ENCODE peak calls at places on chromosomes 5 and 9, in eight cellular contexts. O, Q, K, S, Y, U, R and X are unnamed samples.

GRCh38 chr5:149392718-149393117 is 13.6 kb upstream of the IL17B start:
- DNase-seq in Q (no peak), S (no peak), R (no peak), K (no peak), U (no peak), O (no peak), Y (no peak), X (no peak)

GRCh38 chr9:27125030-27125429 is 16.0 kb downstream of the TEK start:
- DNase-seq in U (peak; percentile 66), S (no peak), Q (no peak), R (peak; percentile 31), K (peak; percentile 84), O (peak; percentile 57), Y (peak; percentile 30), X (peak; percentile 25)

GRCh38 chr9:82532504-82532903 is 530.4 kb downstream of the RASEF start:
- DNase-seq in O (no peak), S (no peak), K (no peak), R (no peak), Y (peak; percentile 3), U (no peak), Q (peak; percentile 28), X (no peak)

GRCh38 chr5:9496801-9497200 is 49.1 kb downstream of the SEMA5A start:
- DNase-seq in U (no peak), K (no peak), O (no peak), S (no peak), Q (no peak), Y (no peak), R (no peak), X (no peak)

GRCh38 chr5:56735845-56736641 is 79.3 kb upstream of the MAP3K1 start:
- DNase-seq in K (no peak), O (no peak), Y (no peak), U (no peak), Q (no peak), S (no peak), R (no peak), X (peak; percentile 18)

GRCh38 chr9:19127881-19128719 is 808 bp upstream of the PLIN2 start:
- DNase-seq in S (peak; percentile 22), U (peak; percentile 78), R (peak; percentile 27), Y (no peak), Q (peak; percentile 67), K (peak; percentile 50), O (peak; percentile 31), X (peak; percentile 85)

GRCh38 chr5:10019236-10019635 is 230.5 kb downstream of the ATPSCKMT start:
- DNase-seq in Q (no peak), K (no peak), S (no peak), U (no peak), O (no peak), Y (no peak), R (no peak), X (no peak)

GRCh38 chr5:131204964-131205363 is 34.2 kb downstream of the LYRM7 start:
- DNase-seq in K (no peak), S (no peak), Y (no peak), Q (no peak), R (no peak), U (no peak), O (no peak), X (no peak)

GRCh38 chr9:113488490-113488889 is 25.0 kb downstream of the RGS3 start:
- DNase-seq in S (no peak), O (peak; percentile 6), R (no peak), U (peak; percentile 58), K (no peak), Y (no peak), Q (no peak), X (no peak)

GRCh38 chr5:32600057-32600622 is 14.8 kb downstream of the SUB1 start:
- DNase-seq in R (no peak), Q (no peak), U (no peak), S (no peak), K (no peak), Y (no peak), O (no peak), X (no peak)

GRCh38 chr5:136769900-136770684 is 404.7 kb upstream of the TRPC7 start:
- DNase-seq in Q (peak; percentile 73), R (peak; percentile 46), O (peak; percentile 48), K (peak; percentile 16), S (peak; percentile 40), U (peak; percentile 66), Y (peak; percentile 75), X (peak; percentile 56)

GRCh38 chr5:94376672-94377345 is 241.6 kb downstream of the KIAA0825 start:
- DNase-seq in O (no peak), Q (peak; percentile 20), S (no peak), U (no peak), Y (no peak), K (no peak), R (no peak), X (no peak)

GRCh38 chr5:74262810-74263209 is 377.7 kb downstream of the ENC1 start:
- DNase-seq in K (no peak), O (no peak), Q (no peak), S (no peak), Y (no peak), R (no peak), U (no peak), X (no peak)

GRCh38 chr5:74272019-74272775 is 368.3 kb downstream of the ENC1 start:
- DNase-seq in U (no peak), Y (no peak), K (no peak), O (no peak), S (no peak), Q (no peak), R (no peak), X (no peak)

GRCh38 chr5:74266132-74266531 is 374.4 kb downstream of the ENC1 start:
- DNase-seq in S (no peak), R (no peak), O (no peak), Q (no peak), U (no peak), K (no peak), Y (no peak), X (no peak)

GRCh38 chr5:74261906-74262305 is 378.6 kb downstream of the ENC1 start:
- DNase-seq in R (no peak), Q (no peak), O (no peak), K (no peak), U (no peak), S (no peak), Y (no peak), X (no peak)

GRCh38 chr5:74266836-74267235 is 373.7 kb downstream of the ENC1 start:
- DNase-seq in S (no peak), U (no peak), R (no peak), Q (no peak), O (no peak), Y (no peak), K (no peak), X (no peak)
- TF ChIP-seq EP300 in S (no peak), U (no peak), R (no peak), Q (no peak), O (no peak), Y (no peak), K (no peak), X (no peak)

GRCh38 chr9:107890921-107891465 is 401.4 kb upstream of the KLF4 start:
- DNase-seq in R (no peak), Y (no peak), Q (no peak), U (no peak), O (no peak), S (no peak), K (no peak), X (no peak)

GRCh38 chr9:107895524-107896001 is 406.0 kb upstream of the KLF4 start:
- DNase-seq in O (no peak), K (no peak), S (no peak), Y (no peak), R (no peak), Q (no peak), U (no peak), X (no peak)

GRCh38 chr9:107896544-107896943 is 407.0 kb upstream of the KLF4 start:
- DNase-seq in K (no peak), S (no peak), U (no peak), R (no peak), Q (no peak), O (no peak), Y (no peak), X (no peak)

GRCh38 chr9:107899961-107900330 is 410.4 kb upstream of the KLF4 start:
- DNase-seq in U (no peak), Q (no peak), Y (no peak), R (no peak), S (no peak), K (no peak), O (no peak), X (no peak)

GRCh38 chr9:107894572-107895261 is 405.1 kb upstream of the KLF4 start:
- DNase-seq in R (no peak), O (no peak), U (no peak), Y (no peak), Q (peak; percentile 32), K (peak; percentile 42), S (no peak), X (no peak)
- TF ChIP-seq EP300 in R (no peak), O (no peak), U (peak; percentile 60), Y (no peak), Q (peak; percentile 68), K (no peak), S (no peak), X (no peak)

GRCh38 chr9:86868611-86869010 is 78.7 kb downstream of the GAS1 start:
- DNase-seq in U (no peak), K (no peak), R (no peak), Y (no peak), Q (no peak), S (no peak), O (no peak), X (no peak)

GRCh38 chr9:86865957-86866356 is 81.3 kb downstream of the GAS1 start:
- DNase-seq in Y (no peak), U (no peak), Q (no peak), O (no peak), R (no peak), S (no peak), K (no peak), X (no peak)

GRCh38 chr9:86866739-86867138 is 80.6 kb downstream of the GAS1 start:
- DNase-seq in U (no peak), Q (no peak), Y (no peak), K (no peak), O (no peak), R (no peak), S (no peak), X (no peak)

DNA sequence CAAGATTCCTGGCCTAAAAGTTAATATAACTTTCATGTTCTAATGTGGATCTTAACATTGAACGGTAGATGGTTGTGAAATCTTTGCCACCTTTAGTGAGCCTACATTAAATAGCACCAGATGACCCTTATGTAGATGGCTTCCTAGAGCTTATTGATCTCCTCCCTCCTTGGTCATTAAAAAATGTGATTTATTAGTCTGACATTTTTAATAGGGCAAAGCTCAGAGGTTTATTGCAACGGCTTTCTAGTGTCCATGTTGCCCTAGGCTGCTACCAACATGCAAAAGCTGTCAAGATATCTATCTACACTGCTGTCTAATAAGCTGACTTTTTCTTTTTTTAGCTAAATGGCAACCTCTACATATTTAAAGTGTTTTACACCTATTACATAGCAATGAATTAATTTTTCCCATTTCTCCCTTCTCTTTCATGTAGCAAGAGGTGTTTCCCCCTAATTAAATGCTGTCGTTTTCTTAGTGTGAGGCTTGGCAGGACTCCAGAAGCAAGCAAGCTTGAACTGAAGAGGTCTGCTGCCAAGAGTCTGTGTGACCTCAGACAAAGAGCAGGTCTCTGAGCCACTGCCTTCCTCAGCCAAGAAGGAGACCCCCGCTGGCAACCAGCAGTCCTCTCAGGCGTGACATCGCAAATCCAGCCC is 79.5 kb downstream of the GAS1 start:
- DNase-seq in R (peak; percentile 26), S (no peak), Y (no peak), K (no peak), U (no peak), O (no peak), Q (peak; percentile 20), X (peak; percentile 22)
- TF ChIP-seq EP300 in R (no peak), S (no peak), Y (no peak), K (no peak), U (no peak), O (no peak), Q (no peak), X (no peak)

GRCh38 chr9:36345103-36345846 is 54.8 kb downstream of the RNF38 start:
- DNase-seq in K (no peak), R (no peak), U (no peak), O (no peak), Y (no peak), Q (no peak), S (no peak), X (no peak)
- TF ChIP-seq EP300 in K (no peak), R (no peak), U (no peak), O (no peak), Y (no peak), Q (no peak), S (no peak), X (no peak)